ENCODE peak calls at places on chromosome X, in five cellular contexts. One of them, this sample, is unnamed.
A peak's percentile ranks its signal among the peaks of the same experiment; 100 is the strongest.

GRCh38 chrX:151902813-151903591 is 9.7 kb upstream of the MAGEA4 start:
- DNase-seq in stomach: no peak
- DNase-seq in mesothelial cell of epicardium: no peak
- DNase-seq in Panc1: peak; percentile 25
- DNase-seq in gastrocnemius medialis: peak; percentile 53
- DNase-seq in this sample: no peak

GRCh38 chrX:7132335-7133035 is 15.0 kb upstream of the STS start:
- DNase-seq in stomach: peak; percentile 90
- DNase-seq in mesothelial cell of epicardium: no peak
- DNase-seq in gastrocnemius medialis: no peak
- DNase-seq in Panc1: no peak
- DNase-seq in this sample: no peak

GRCh38 chrX:154734101-154734781 is 16.6 kb downstream of the GAB3 start:
- DNase-seq in stomach: no peak
- DNase-seq in Panc1: no peak
- DNase-seq in gastrocnemius medialis: no peak
- DNase-seq in mesothelial cell of epicardium: no peak
- DNase-seq in this sample: peak; percentile 65

GRCh38 chrX:1661048-1661921 is 46.4 kb downstream of the ASMT start:
- DNase-seq in stomach: peak; percentile 46
- DNase-seq in gastrocnemius medialis: no peak
- DNase-seq in mesothelial cell of epicardium: no peak
- DNase-seq in Panc1: no peak
- DNase-seq in this sample: peak; percentile 83

GRCh38 chrX:39791691-39792090 is 306.1 kb downstream of the BCOR start:
- DNase-seq in stomach: no peak
- DNase-seq in Panc1: no peak
- DNase-seq in mesothelial cell of epicardium: no peak
- DNase-seq in gastrocnemius medialis: no peak
- DNase-seq in this sample: no peak

GRCh38 chrX:38183577-38183976 is 37.1 kb downstream of the SRPX start:
- DNase-seq in gastrocnemius medialis: no peak
- DNase-seq in stomach: no peak
- DNase-seq in Panc1: no peak
- DNase-seq in mesothelial cell of epicardium: no peak
- DNase-seq in this sample: no peak

GRCh38 chrX:37667141-37667540 is 18.4 kb upstream of the XK start:
- DNase-seq in stomach: peak; percentile 29
- DNase-seq in mesothelial cell of epicardium: no peak
- DNase-seq in gastrocnemius medialis: no peak
- DNase-seq in Panc1: no peak
- DNase-seq in this sample: no peak

GRCh38 chrX:44506688-44507087 is 36.0 kb downstream of the FUNDC1 start:
- DNase-seq in Panc1: no peak
- DNase-seq in stomach: no peak
- DNase-seq in mesothelial cell of epicardium: no peak
- DNase-seq in gastrocnemius medialis: no peak
- DNase-seq in this sample: no peak

GRCh38 chrX:132953358-132953757 is 5.1 kb downstream of the HS6ST2 start:
- DNase-seq in Panc1: no peak
- DNase-seq in mesothelial cell of epicardium: no peak
- DNase-seq in stomach: no peak
- DNase-seq in gastrocnemius medialis: no peak
- DNase-seq in this sample: no peak

GRCh38 chrX:129780441-129781105 is 824 bp downstream of the SASH3 start:
- DNase-seq in stomach: no peak
- DNase-seq in mesothelial cell of epicardium: no peak
- DNase-seq in gastrocnemius medialis: no peak
- DNase-seq in Panc1: no peak
- DNase-seq in this sample: no peak

GRCh38 chrX:110420771-110421498 is 62.3 kb downstream of the RTL9 start:
- DNase-seq in stomach: no peak
- DNase-seq in Panc1: no peak
- DNase-seq in mesothelial cell of epicardium: no peak
- DNase-seq in gastrocnemius medialis: no peak
- DNase-seq in this sample: no peak

GRCh38 chrX:11097920-11098319 is 13.2 kb upstream of the HCCS start:
- DNase-seq in gastrocnemius medialis: no peak
- DNase-seq in Panc1: no peak
- DNase-seq in stomach: no peak
- DNase-seq in mesothelial cell of epicardium: no peak
- DNase-seq in this sample: no peak

GRCh38 chrX:87370865-87371264 is 146.7 kb upstream of the KLHL4 start:
- DNase-seq in gastrocnemius medialis: no peak
- DNase-seq in Panc1: no peak
- DNase-seq in stomach: no peak
- DNase-seq in mesothelial cell of epicardium: no peak
- DNase-seq in this sample: no peak

DNA sequence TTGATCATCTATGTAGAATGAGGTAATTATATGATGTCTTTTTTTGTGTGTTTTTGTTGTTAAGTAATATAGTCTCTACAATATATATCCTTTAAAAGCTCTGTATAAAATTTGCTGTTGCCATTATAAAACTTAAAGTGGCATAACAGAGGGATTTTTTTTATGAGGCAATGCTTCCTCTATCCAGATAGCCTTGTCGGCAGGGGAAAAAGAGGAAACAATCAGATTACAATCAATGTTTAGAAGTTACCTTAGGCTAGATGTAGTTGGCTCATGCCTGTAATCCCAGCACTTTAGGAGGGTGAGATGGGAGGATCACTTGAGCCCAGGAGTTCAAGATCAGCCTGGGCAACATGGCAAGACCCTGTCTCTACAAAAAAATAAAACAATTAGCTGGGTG is 86.9 kb downstream of the DIAPH2 start:
- DNase-seq in gastrocnemius medialis: no peak
- DNase-seq in mesothelial cell of epicardium: no peak
- DNase-seq in Panc1: no peak
- DNase-seq in stomach: no peak
- DNase-seq in this sample: no peak
- TF ChIP-seq CTCF in gastrocnemius medialis: no peak
- TF ChIP-seq CTCF in mesothelial cell of epicardium: no peak
- TF ChIP-seq CTCF in Panc1: no peak
- TF ChIP-seq CTCF in stomach: no peak
- TF ChIP-seq CTCF in this sample: no peak

GRCh38 chrX:146346102-146346501 is 463.5 kb upstream of the CXorf51B start:
- DNase-seq in stomach: no peak
- DNase-seq in mesothelial cell of epicardium: no peak
- DNase-seq in gastrocnemius medialis: no peak
- DNase-seq in Panc1: no peak
- DNase-seq in this sample: no peak
- TF ChIP-seq CTCF in stomach: no peak
- TF ChIP-seq CTCF in mesothelial cell of epicardium: no peak
- TF ChIP-seq CTCF in gastrocnemius medialis: no peak
- TF ChIP-seq CTCF in Panc1: no peak
- TF ChIP-seq CTCF in this sample: no peak

GRCh38 chrX:54920610-54921426 is at the start of gene TRO:
- DNase-seq in gastrocnemius medialis: no peak
- DNase-seq in stomach: no peak
- DNase-seq in Panc1: no peak
- DNase-seq in mesothelial cell of epicardium: no peak
- DNase-seq in this sample: no peak
- TF ChIP-seq CTCF in gastrocnemius medialis: no peak
- TF ChIP-seq CTCF in stomach: no peak
- TF ChIP-seq CTCF in Panc1: no peak
- TF ChIP-seq CTCF in mesothelial cell of epicardium: no peak
- TF ChIP-seq CTCF in this sample: no peak

GRCh38 chrX:64204252-64204651 is 1.3 kb downstream of the AMER1 start:
- DNase-seq in stomach: peak; percentile 29
- DNase-seq in Panc1: no peak
- DNase-seq in mesothelial cell of epicardium: no peak
- DNase-seq in gastrocnemius medialis: peak; percentile 48
- DNase-seq in this sample: no peak

GRCh38 chrX:64204701-64205440 is 637 bp downstream of the AMER1 start:
- DNase-seq in Panc1: no peak
- DNase-seq in stomach: peak; percentile 31
- DNase-seq in gastrocnemius medialis: peak; percentile 26
- DNase-seq in mesothelial cell of epicardium: no peak
- DNase-seq in this sample: peak; percentile 46

GRCh38 chrX:64205441-64205734 is at the start of gene AMER1:
- DNase-seq in Panc1: no peak
- DNase-seq in mesothelial cell of epicardium: no peak
- DNase-seq in gastrocnemius medialis: no peak
- DNase-seq in stomach: no peak
- DNase-seq in this sample: no peak

GRCh38 chrX:64206556-64207162 is 1.2 kb upstream of the AMER1 start:
- DNase-seq in mesothelial cell of epicardium: no peak
- DNase-seq in stomach: no peak
- DNase-seq in gastrocnemius medialis: peak; percentile 23
- DNase-seq in Panc1: no peak
- DNase-seq in this sample: no peak

GRCh38 chrX:64205735-64206491 is 405 bp upstream of the AMER1 start:
- DNase-seq in gastrocnemius medialis: peak; percentile 96
- DNase-seq in Panc1: peak; percentile 72
- DNase-seq in stomach: peak; percentile 94
- DNase-seq in mesothelial cell of epicardium: peak; percentile 71
- DNase-seq in this sample: peak; percentile 92
- TF ChIP-seq CTCF in gastrocnemius medialis: no peak
- TF ChIP-seq CTCF in Panc1: peak; percentile 44
- TF ChIP-seq CTCF in stomach: peak; percentile 7
- TF ChIP-seq CTCF in mesothelial cell of epicardium: no peak
- TF ChIP-seq CTCF in this sample: no peak

GRCh38 chrX:24034485-24034884 is 7.5 kb upstream of the KLHL15 start:
- DNase-seq in Panc1: no peak
- DNase-seq in mesothelial cell of epicardium: no peak
- DNase-seq in stomach: no peak
- DNase-seq in gastrocnemius medialis: no peak
- DNase-seq in this sample: no peak

DNA sequence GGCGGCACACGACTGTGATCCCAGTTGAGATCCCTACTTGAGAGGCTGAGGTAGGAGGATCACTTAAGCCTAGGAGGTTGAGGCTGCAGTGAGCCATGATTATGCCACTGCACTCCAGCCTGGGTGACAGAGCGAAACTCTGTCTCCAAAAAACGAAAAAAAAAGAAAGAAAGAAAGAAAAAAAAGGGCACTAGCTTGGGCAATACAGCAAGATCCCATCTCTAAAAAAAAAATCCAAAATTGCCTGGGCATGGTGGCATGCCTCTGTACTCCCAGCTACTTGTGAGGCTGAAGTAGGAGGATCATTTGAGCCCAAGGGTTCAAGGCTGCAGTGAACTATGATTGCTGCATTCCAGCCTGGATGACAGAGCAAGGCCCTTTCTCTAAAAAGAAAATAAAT is 10.7 kb upstream of the KLHL15 start:
- DNase-seq in stomach: no peak
- DNase-seq in gastrocnemius medialis: no peak
- DNase-seq in Panc1: no peak
- DNase-seq in mesothelial cell of epicardium: no peak
- DNase-seq in this sample: no peak
- TF ChIP-seq CTCF in stomach: no peak
- TF ChIP-seq CTCF in gastrocnemius medialis: no peak
- TF ChIP-seq CTCF in Panc1: no peak
- TF ChIP-seq CTCF in mesothelial cell of epicardium: no peak
- TF ChIP-seq CTCF in this sample: no peak

GRCh38 chrX:48800574-48801280 is 1.1 kb upstream of the HDAC6 start:
- DNase-seq in gastrocnemius medialis: no peak
- DNase-seq in Panc1: no peak
- DNase-seq in mesothelial cell of epicardium: no peak
- DNase-seq in stomach: no peak
- DNase-seq in this sample: no peak

GRCh38 chrX:48802813-48803261 is 970 bp downstream of the HDAC6 start:
- DNase-seq in Panc1: no peak
- DNase-seq in mesothelial cell of epicardium: no peak
- DNase-seq in stomach: no peak
- DNase-seq in gastrocnemius medialis: no peak
- DNase-seq in this sample: no peak

GRCh38 chrX:48802089-48802812 is 384 bp downstream of the HDAC6 start:
- DNase-seq in stomach: peak; percentile 86
- DNase-seq in Panc1: peak; percentile 25
- DNase-seq in mesothelial cell of epicardium: no peak
- DNase-seq in gastrocnemius medialis: peak; percentile 82
- DNase-seq in this sample: peak; percentile 85

GRCh38 chrX:48798318-48798717 is 3.5 kb upstream of the HDAC6 start:
- DNase-seq in mesothelial cell of epicardium: no peak
- DNase-seq in stomach: no peak
- DNase-seq in gastrocnemius medialis: no peak
- DNase-seq in Panc1: no peak
- DNase-seq in this sample: no peak

GRCh38 chrX:48801281-48802088 is at the start of gene HDAC6:
- DNase-seq in stomach: peak; percentile 97
- DNase-seq in Panc1: peak; percentile 95
- DNase-seq in gastrocnemius medialis: peak; percentile 98
- DNase-seq in mesothelial cell of epicardium: peak; percentile 90
- DNase-seq in this sample: peak; percentile 96
- TF ChIP-seq CTCF in stomach: peak; percentile 8
- TF ChIP-seq CTCF in Panc1: no peak
- TF ChIP-seq CTCF in gastrocnemius medialis: no peak
- TF ChIP-seq CTCF in mesothelial cell of epicardium: no peak
- TF ChIP-seq CTCF in this sample: no peak

GRCh38 chrX:130990723-130991122 is 67.4 kb upstream of the ARHGAP36 start:
- DNase-seq in stomach: no peak
- DNase-seq in mesothelial cell of epicardium: no peak
- DNase-seq in gastrocnemius medialis: no peak
- DNase-seq in Panc1: no peak
- DNase-seq in this sample: no peak

GRCh38 chrX:130999360-130999759 is 58.8 kb upstream of the ARHGAP36 start:
- DNase-seq in stomach: no peak
- DNase-seq in gastrocnemius medialis: no peak
- DNase-seq in mesothelial cell of epicardium: no peak
- DNase-seq in Panc1: no peak
- DNase-seq in this sample: no peak

GRCh38 chrX:130995351-130995967 is 62.7 kb upstream of the ARHGAP36 start:
- DNase-seq in gastrocnemius medialis: peak; percentile 72
- DNase-seq in stomach: no peak
- DNase-seq in Panc1: no peak
- DNase-seq in mesothelial cell of epicardium: no peak
- DNase-seq in this sample: no peak

GRCh38 chrX:130994671-130995070 is 63.5 kb upstream of the ARHGAP36 start:
- DNase-seq in gastrocnemius medialis: no peak
- DNase-seq in mesothelial cell of epicardium: no peak
- DNase-seq in stomach: no peak
- DNase-seq in Panc1: no peak
- DNase-seq in this sample: no peak
- TF ChIP-seq CTCF in gastrocnemius medialis: peak; percentile 25
- TF ChIP-seq CTCF in mesothelial cell of epicardium: peak; percentile 89
- TF ChIP-seq CTCF in stomach: peak; percentile 12
- TF ChIP-seq CTCF in Panc1: peak; percentile 83
- TF ChIP-seq CTCF in this sample: no peak

GRCh38 chrX:153659268-153659667 is 12.3 kb downstream of the DUSP9 start:
- DNase-seq in gastrocnemius medialis: no peak
- DNase-seq in Panc1: no peak
- DNase-seq in stomach: no peak
- DNase-seq in mesothelial cell of epicardium: no peak
- DNase-seq in this sample: no peak

GRCh38 chrX:153651540-153652079 is 4.6 kb downstream of the DUSP9 start:
- DNase-seq in gastrocnemius medialis: no peak
- DNase-seq in Panc1: no peak
- DNase-seq in mesothelial cell of epicardium: no peak
- DNase-seq in stomach: no peak
- DNase-seq in this sample: no peak

GRCh38 chrX:153653556-153653955 is 6.6 kb downstream of the DUSP9 start:
- DNase-seq in gastrocnemius medialis: no peak
- DNase-seq in mesothelial cell of epicardium: no peak
- DNase-seq in Panc1: no peak
- DNase-seq in stomach: no peak
- DNase-seq in this sample: no peak

GRCh38 chrX:153662266-153662665 is 11.3 kb downstream of the PNCK start:
- DNase-seq in Panc1: no peak
- DNase-seq in stomach: peak; percentile 63
- DNase-seq in mesothelial cell of epicardium: peak; percentile 23
- DNase-seq in gastrocnemius medialis: peak; percentile 38
- DNase-seq in this sample: peak; percentile 35

GRCh38 chrX:153657161-153657560 is 10.2 kb downstream of the DUSP9 start:
- DNase-seq in mesothelial cell of epicardium: no peak
- DNase-seq in stomach: no peak
- DNase-seq in gastrocnemius medialis: no peak
- DNase-seq in Panc1: no peak
- DNase-seq in this sample: no peak
- TF ChIP-seq CTCF in mesothelial cell of epicardium: no peak
- TF ChIP-seq CTCF in stomach: no peak
- TF ChIP-seq CTCF in gastrocnemius medialis: no peak
- TF ChIP-seq CTCF in Panc1: no peak
- TF ChIP-seq CTCF in this sample: no peak